ENCODE peak calls at places on chromosomes 4 and X, in seven cellular contexts. V, O, C, Z, W, F and K are unnamed samples.
A peak's percentile ranks its signal among the peaks of the same experiment; 100 is the strongest.

GRCh38 chr4:134551348-134551747 is 349.8 kb upstream of the PABPC4L start:
- DNase-seq in O (no peak), Z (no peak), W (no peak), F (no peak), V (no peak), C (no peak), K (no peak)

GRCh38 chrX:47583240-47583861 is 1.1 kb downstream of the TIMP1 start:
- DNase-seq in F (no peak), O (no peak), W (no peak), V (peak; percentile 12), C (no peak), Z (no peak), K (no peak)

GRCh38 chr4:96035727-96036126 is 195.8 kb downstream of the PDHA2 start:
- DNase-seq in O (no peak), W (no peak), V (no peak), C (peak; percentile 34), Z (no peak), F (no peak), K (peak; percentile 13)

GRCh38 chrX:133444952-133445831 is 29.9 kb upstream of the GPC4 start:
- DNase-seq in V (no peak), Z (no peak), C (no peak), O (no peak), F (no peak), W (peak; percentile 46), K (no peak)

GRCh38 chr4:76784237-76784636 is 113.7 kb downstream of the SOWAHB start:
- DNase-seq in W (no peak), F (no peak), O (no peak), C (no peak), Z (no peak), V (no peak), K (peak; percentile 40)

GRCh38 chr4:139300431-139301142 is 718 bp upstream of the NAA15 start:
- DNase-seq in W (no peak), F (no peak), V (peak; percentile 35), Z (no peak), C (peak; percentile 44), O (no peak), K (peak; percentile 48)

GRCh38 chr4:99117876-99118693 is 26.0 kb downstream of the ADH4 start:
- DNase-seq in F (no peak), Z (no peak), W (no peak), O (no peak), C (no peak), V (no peak), K (peak; percentile 2)

GRCh38 chr4:101355767-101356702 is 8.7 kb upstream of the PPP3CA start:
- DNase-seq in W (no peak), C (peak; percentile 83), V (no peak), F (no peak), O (no peak), Z (no peak), K (no peak)